ENCODE peak calls at places on chromosome 7, in four cellular contexts. X is tibial nerve, S is tibial artery, F is BJ. I is an unnamed sample.

GRCh38 chr7:155992538-155992937 is 180.3 kb upstream of the SHH start:
- DNase-seq in X (no peak), S (no peak), F (no peak), I (no peak)

GRCh38 chr7:68805159-68805558 is 793.1 kb upstream of the AUTS2 start:
- DNase-seq in X (no peak), S (no peak), F (no peak), I (no peak)

GRCh38 chr7:42080831-42081230 is 156.2 kb downstream of the GLI3 start:
- DNase-seq in X (no peak), S (no peak), F (no peak), I (no peak)

GRCh38 chr7:435518-436366 is 83.9 kb downstream of the PDGFA start:
- DNase-seq in X (no peak), S (no peak), F (no peak), I (peak; percentile 45)

GRCh38 chr7:146486519-146486918 is 369.9 kb downstream of the CNTNAP2 start:
- DNase-seq in X (no peak), S (no peak), F (no peak), I (no peak)

GRCh38 chr7:130476287-130477001 is 15.4 kb upstream of the MEST start:
- DNase-seq in X (no peak), S (no peak), F (no peak), I (no peak)

GRCh38 chr7:55101359-55101758 is 82.5 kb downstream of the EGFR start:
- DNase-seq in X (no peak), S (no peak), F (no peak), I (no peak)

GRCh38 chr7:43649755-43650274 is 66.9 kb downstream of the STK17A start:
- DNase-seq in X (no peak), S (no peak), F (no peak), I (no peak)

GRCh38 chr7:146375155-146375554 is 258.6 kb downstream of the CNTNAP2 start:
- DNase-seq in X (no peak), S (no peak), F (no peak), I (no peak)

GRCh38 chr7:46115410-46115809 is 194.3 kb upstream of the IGFBP3 start:
- DNase-seq in X (no peak), S (no peak), F (no peak), I (no peak)

GRCh38 chr7:117791877-117792780 is 81.1 kb downstream of the CTTNBP2 start:
- DNase-seq in X (no peak), S (no peak), F (no peak), I (no peak)

GRCh38 chr7:18762189-18762588 is 266.6 kb downstream of the HDAC9 start:
- DNase-seq in X (no peak), S (no peak), F (no peak), I (no peak)

GRCh38 chr7:75762350-75762917 is 9.6 kb downstream of the CCL26 start:
- DNase-seq in X (no peak), S (no peak), F (peak; percentile 17), I (peak; percentile 26)

GRCh38 chr7:104902183-104902582 is 111.8 kb upstream of the KMT2E start:
- DNase-seq in X (no peak), S (no peak), F (no peak), I (no peak)

GRCh38 chr7:369476-369980 is 79.6 kb downstream of the FOXL3 start:
- DNase-seq in X (no peak), S (peak; percentile 46), F (no peak), I (no peak)

GRCh38 chr7:33201821-33202220 is 72.5 kb downstream of the BBS9 start:
- DNase-seq in X (no peak), S (no peak), F (no peak), I (no peak)

GRCh38 chr7:70710011-70710480 is 421.9 kb upstream of the GALNT17 start:
- DNase-seq in X (no peak), S (no peak), F (no peak), I (peak; percentile 86)

GRCh38 chr7:40782836-40783235 is 648.0 kb downstream of the SUGCT start:
- DNase-seq in X (no peak), S (no peak), F (no peak), I (no peak)
- H3K4me3 ChIP-seq in X (no peak overlapping the region), S (no peak overlapping the region), F (no peak overlapping the region), I (no peak overlapping the region)

DNA sequence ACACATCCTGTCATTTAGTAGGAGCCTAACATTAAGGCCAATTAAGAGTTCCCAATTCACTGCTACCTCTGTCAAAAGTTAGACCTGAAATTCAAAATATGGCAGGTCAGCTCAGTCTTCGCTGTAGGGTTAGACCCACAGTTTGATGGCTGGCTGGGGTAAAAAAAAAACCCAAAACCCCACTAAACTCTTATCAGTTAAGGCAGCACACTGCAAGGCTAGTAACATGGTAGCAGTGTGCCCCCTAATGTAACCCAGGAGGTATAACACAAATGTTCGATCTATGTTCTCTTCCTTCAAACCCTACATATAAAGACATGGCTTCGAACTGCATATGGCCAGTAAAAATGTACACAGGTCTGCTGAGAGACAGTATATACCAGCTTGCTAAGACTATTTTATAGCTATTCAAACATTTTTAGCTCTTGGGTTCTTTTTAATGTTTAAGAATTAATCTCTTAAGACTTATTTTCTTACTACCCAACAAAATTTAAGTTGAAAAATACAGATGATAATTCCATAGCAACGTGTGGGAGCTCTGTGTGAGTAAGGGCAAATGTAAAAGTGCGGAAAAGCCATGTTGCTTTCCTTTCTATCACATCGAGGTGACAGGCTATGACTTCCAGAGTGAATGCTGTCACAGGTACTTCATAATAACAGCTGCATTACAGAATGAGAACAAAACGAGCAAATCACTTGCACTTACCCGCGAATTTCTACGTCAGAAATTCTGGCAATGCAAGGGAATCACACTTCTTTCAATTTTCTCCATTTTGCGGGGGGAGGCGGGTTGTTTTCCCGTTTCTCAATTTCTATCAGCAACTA is 168.4 kb upstream of the IMMP2L start:
- DNase-seq in X (no peak), S (no peak), F (no peak), I (no peak)
- TF ChIP-seq CTCF in X (no peak), S (peak; percentile 19), F (peak; percentile 54), I (peak; percentile 47)

GRCh38 chr7:31054608-31055273 is 2.6 kb downstream of the ADCYAP1R1 start:
- DNase-seq in X (no peak), S (no peak), F (no peak), I (no peak)
- H3K27me3 ChIP-seq in X (no peaks in the 10 kb centered on the region), S (no peaks in the 10 kb centered on the region), F (peaks cover 25% of the 10 kb centered on the region), I (peaks cover 39% of the 10 kb centered on the region)

GRCh38 chr7:36931892-36932291 is 207.6 kb upstream of the AOAH start:
- DNase-seq in X (no peak), S (no peak), F (no peak), I (no peak)
- H3K4me3 ChIP-seq in X (no peak overlapping the region), S (no peak overlapping the region), F (no peak overlapping the region), I (no peak overlapping the region)

GRCh38 chr7:23654508-23654907 is 25.5 kb upstream of the FAM221A start:
- DNase-seq in X (no peak), S (no peak), F (no peak), I (no peak)
- TF ChIP-seq CTCF in X (no peak), S (no peak), F (peak; percentile 39), I (peak; percentile 9)